ENCODE peak calls at places on chromosomes 5 and 9, in four cellular contexts. A, N, B and D are unnamed samples.

GRCh38 chr9:114723926-114724325 is 41.9 kb upstream of the TEX48 start:
- DNase-seq in A (no peak), N (no peak), B (no peak), D (no peak)

GRCh38 chr5:41755705-41756104 is 114.5 kb downstream of the OXCT1 start:
- DNase-seq in A (no peak), N (no peak), B (no peak), D (no peak)

GRCh38 chr9:98410185-98410697 is 154.8 kb upstream of the TBC1D2 start:
- DNase-seq in A (peak; percentile 92), N (no peak), B (peak; percentile 41), D (no peak)

GRCh38 chr5:1858436-1858835 is 24.3 kb downstream of the IRX4 start:
- DNase-seq in A (no peak), N (no peak), B (no peak), D (no peak)

GRCh38 chr5:16886793-16887345 is 49.2 kb downstream of the MYO10 start:
- DNase-seq in A (no peak), N (no peak), B (no peak), D (no peak)

GRCh38 chr5:58706746-58707145 is 123.9 kb downstream of the RAB3C start:
- DNase-seq in A (no peak), N (no peak), B (no peak), D (no peak)

GRCh38 chr9:133275105-133276000 is at the start of gene ABO:
- DNase-seq in A (no peak), N (peak; percentile 80), B (peak; percentile 45), D (no peak)

GRCh38 chr9:121771418-121771817 is 120.0 kb downstream of the DAB2IP start:
- DNase-seq in A (no peak), N (peak; percentile 17), B (no peak), D (no peak)

GRCh38 chr5:129137637-129138036 is 43.1 kb downstream of the ISOC1 start:
- DNase-seq in A (no peak), N (no peak), B (no peak), D (no peak)

GRCh38 chr5:132500931-132501628 is 10.5 kb upstream of the IRF1 start:
- DNase-seq in A (peak; percentile 80), N (peak; percentile 83), B (peak; percentile 57), D (peak; percentile 74)

GRCh38 chr9:3992222-3992621 is 307.6 kb downstream of the GLIS3 start:
- DNase-seq in A (no peak), N (no peak), B (no peak), D (no peak)

GRCh38 chr5:153780876-153781275 is 257.8 kb downstream of the FAM114A2 start:
- DNase-seq in A (no peak), N (no peak), B (no peak), D (no peak)

GRCh38 chr5:167228134-167228533 is 1063.3 kb upstream of the WWC1 start:
- DNase-seq in A (no peak), N (no peak), B (no peak), D (no peak)

GRCh38 chr9:84947412-84947972 is 278.0 kb downstream of the NTRK2 start:
- DNase-seq in A (no peak), N (no peak), B (no peak), D (no peak)

GRCh38 chr5:96275051-96275450 is 158.0 kb downstream of the PCSK1 start:
- DNase-seq in A (no peak), N (no peak), B (no peak), D (no peak)

GRCh38 chr5:959581-960531 is 48.7 kb upstream of the NKD2 start:
- DNase-seq in A (no peak), N (no peak), B (no peak), D (no peak)

GRCh38 chr5:3526551-3527185 is 69.0 kb upstream of the IRX1 start:
- DNase-seq in A (no peak), N (no peak), B (no peak), D (no peak)

GRCh38 chr9:96883922-96884321 is 29.6 kb upstream of the ZNF782 start:
- DNase-seq in A (peak; percentile 14), N (no peak), B (no peak), D (no peak)

GRCh38 chr5:143265995-143266394 is 137.5 kb downstream of the NR3C1 start:
- DNase-seq in A (no peak), N (no peak), B (no peak), D (no peak)

GRCh38 chr5:55634204-55634785 is 77.8 kb downstream of the SLC38A9 start:
- DNase-seq in A (peak; percentile 90), N (no peak), B (no peak), D (no peak)

GRCh38 chr5:38879091-38879460 is 33.3 kb downstream of the OSMR start:
- DNase-seq in A (no peak), N (no peak), B (no peak), D (no peak)

GRCh38 chr5:52922384-52922783 is 66.8 kb upstream of the ITGA2 start:
- DNase-seq in A (peak; percentile 90), N (no peak), B (no peak), D (peak; percentile 49)

GRCh38 chr5:78787763-78788162 is 139.2 kb upstream of the LHFPL2 start:
- DNase-seq in A (peak; percentile 73), N (no peak), B (no peak), D (no peak)

GRCh38 chr5:44783916-44784315 is 24.8 kb upstream of the MRPS30 start:
- DNase-seq in A (no peak), N (no peak), B (no peak), D (no peak)

GRCh38 chr9:68941780-68942459 is 72.0 kb downstream of the PRKACG start:
- DNase-seq in A (no peak), N (no peak), B (no peak), D (no peak)

GRCh38 chr9:75265525-75265972 is 177.2 kb downstream of the OSTF1 start:
- DNase-seq in A (peak; percentile 60), N (no peak), B (peak; percentile 52), D (no peak)

GRCh38 chr5:82364497-82364896 is 86.3 kb upstream of the RPS23 start:
- DNase-seq in A (peak; percentile 91), N (no peak), B (peak; percentile 28), D (no peak)

GRCh38 chr5:16884595-16884994 is 51.5 kb downstream of the MYO10 start:
- DNase-seq in A (no peak), N (no peak), B (no peak), D (no peak)

GRCh38 chr9:1057910-1058309 is 7.8 kb downstream of the DMRT2 start:
- DNase-seq in A (no peak), N (no peak), B (no peak), D (no peak)

GRCh38 chr9:93267681-93268505 is 84.0 kb downstream of the WNK2 start:
- DNase-seq in A (no peak), N (peak; percentile 41), B (no peak), D (peak; percentile 45)

GRCh38 chr9:128575469-128575868 is 23.1 kb downstream of the SPTAN1 start:
- DNase-seq in A (no peak), N (no peak), B (no peak), D (no peak)

GRCh38 chr9:87263291-87263690 is 234.4 kb upstream of the DAPK1 start:
- DNase-seq in A (no peak), N (no peak), B (peak; percentile 7), D (no peak)

GRCh38 chr5:141779642-141780041 is 97.6 kb upstream of the ARAP3 start:
- DNase-seq in A (peak; percentile 30), N (no peak), B (no peak), D (no peak)

DNA sequence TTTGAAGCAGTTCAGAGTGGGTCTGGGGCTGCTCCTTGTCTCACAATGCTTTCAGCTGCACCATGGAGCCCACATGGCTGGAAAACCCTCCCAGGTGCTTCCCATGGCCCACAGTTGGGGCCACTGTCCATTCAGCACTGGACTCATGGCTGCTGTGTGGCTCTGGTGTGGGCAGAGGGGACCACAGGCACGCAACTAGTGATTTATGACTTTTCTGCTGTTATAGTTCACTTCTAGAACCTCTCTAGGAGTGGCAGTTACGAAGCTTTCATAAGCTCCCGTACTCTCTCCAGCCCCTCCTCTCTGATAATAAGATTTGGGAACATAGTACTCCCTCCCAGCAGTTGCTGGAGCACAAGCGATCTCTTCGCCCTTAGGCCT is 29.0 kb downstream of the GLRA1 start:
- DNase-seq in A (no peak), N (no peak), B (no peak), D (no peak)
- TF ChIP-seq CTCF in A (no peak), N (no peak), B (no peak), D (no peak)

GRCh38 chr9:113505963-113506624 is 42.6 kb downstream of the RGS3 start:
- DNase-seq in A (no peak), N (no peak), B (no peak), D (no peak)

GRCh38 chr9:113511047-113511521 is 47.6 kb downstream of the RGS3 start:
- DNase-seq in A (no peak), N (peak; percentile 75), B (no peak), D (no peak)

GRCh38 chr9:113507256-113507655 is 43.7 kb downstream of the RGS3 start:
- DNase-seq in A (no peak), N (no peak), B (no peak), D (no peak)

GRCh38 chr9:113509463-113509862 is 45.9 kb downstream of the RGS3 start:
- DNase-seq in A (peak; percentile 63), N (no peak), B (no peak), D (no peak)

DNA sequence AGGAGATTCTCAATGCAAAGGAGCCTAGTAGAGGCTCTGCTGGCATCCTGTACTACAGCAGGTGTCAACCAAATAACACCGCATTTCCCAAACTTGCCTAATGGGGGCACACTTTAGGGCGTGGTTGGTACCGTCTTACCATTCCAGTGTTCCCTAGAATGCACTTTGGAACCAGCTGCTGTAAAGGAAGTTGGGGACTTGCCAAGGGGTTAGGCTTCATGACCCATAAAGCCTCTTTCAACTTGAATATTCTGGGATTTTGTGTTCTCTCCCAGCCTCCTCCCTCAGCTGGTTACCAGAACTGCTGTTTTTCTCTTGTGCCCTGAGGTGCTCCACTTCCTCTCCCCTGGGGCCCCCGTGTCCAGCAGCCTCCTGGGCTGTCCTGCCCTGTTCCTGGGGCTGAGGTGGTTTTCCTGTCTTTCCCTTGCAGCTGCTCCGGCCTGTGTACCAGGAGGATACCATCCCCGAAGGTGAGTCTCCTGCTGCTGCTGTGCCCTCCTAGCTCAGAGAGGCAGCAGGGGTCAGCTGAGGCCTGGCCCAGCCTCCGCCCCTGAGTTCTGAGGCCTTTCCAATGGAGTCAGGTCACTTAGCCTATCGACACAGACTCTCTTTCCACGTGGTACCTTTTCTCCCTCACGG is 44.7 kb downstream of the RGS3 start:
- DNase-seq in A (no peak), N (peak; percentile 67), B (no peak), D (no peak)
- TF ChIP-seq CTCF in A (no peak), N (no peak), B (peak; percentile 31), D (no peak)

DNA sequence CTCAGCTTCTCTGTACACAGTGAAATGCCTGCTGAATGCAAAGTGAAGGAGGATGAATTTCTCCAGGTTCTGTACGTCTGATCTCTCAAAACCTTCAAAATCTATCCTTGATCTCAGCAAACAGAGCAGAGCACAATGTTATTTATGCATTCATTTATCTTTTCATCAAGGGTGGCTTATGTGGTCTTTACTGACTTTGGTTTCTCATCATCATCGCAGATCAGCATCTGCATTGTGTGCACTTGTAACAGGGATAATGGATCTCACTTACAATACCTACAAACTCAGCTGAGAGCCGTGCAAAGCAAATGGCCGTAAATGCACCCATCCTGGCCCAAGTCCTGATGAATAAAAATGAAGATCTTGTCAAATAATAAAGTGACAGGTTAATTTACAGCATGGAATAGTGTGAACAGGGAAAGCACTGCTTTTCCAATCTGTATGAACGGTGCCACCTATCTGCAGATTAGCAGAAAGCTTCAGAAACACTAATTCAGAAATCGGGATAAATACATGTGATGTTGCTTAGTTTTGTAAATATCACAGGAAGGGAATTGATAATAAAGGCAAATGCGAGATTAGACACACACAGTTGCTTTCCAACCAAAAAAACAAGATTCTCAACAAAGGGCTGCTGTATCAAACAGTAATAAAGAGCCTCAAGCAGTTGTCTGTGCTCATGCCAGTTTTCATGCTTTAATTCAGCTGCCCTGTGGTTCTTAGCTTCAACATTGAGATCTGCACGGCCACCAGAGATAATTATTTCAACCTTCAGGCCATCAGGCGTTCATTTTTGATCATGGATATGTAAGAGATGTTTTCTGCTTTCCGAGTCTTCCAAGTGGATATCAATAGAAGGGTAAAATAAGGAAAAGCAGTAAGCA is 153.3 kb upstream of the POU5F2 start:
- DNase-seq in A (peak; percentile 17), N (no peak), B (no peak), D (no peak)
- TF ChIP-seq CTCF in A (peak; percentile 53), N (no peak), B (no peak), D (peak; percentile 33)

GRCh38 chr5:31291323-31291854 is 97.9 kb downstream of the CDH6 start:
- DNase-seq in A (peak; percentile 50), N (no peak), B (peak; percentile 15), D (no peak)
- TF ChIP-seq CTCF in A (peak; percentile 43), N (no peak), B (no peak), D (no peak)